ENCODE peak calls at places on chromosomes 1 and 21, in five cellular contexts. K is GM13976, N is colonic mucosa, X is NCI-H187, O is HT-29. G is an unnamed sample.
A peak's percentile ranks its signal among the peaks of the same experiment; 100 is the strongest.

GRCh38 chr1:86940599-86940998 is 26.2 kb downstream of the HS2ST1 start:
- DNase-seq in K (no peak), N (no peak), X (no peak), O (no peak), G (no peak)

GRCh38 chr1:176285996-176286395 is 78.9 kb upstream of the COP1 start:
- DNase-seq in K (no peak), N (no peak), X (no peak), O (no peak), G (no peak)

GRCh38 chr1:54246097-54246721 is 46.2 kb downstream of the MRPL37 start:
- DNase-seq in K (no peak), N (no peak), X (no peak), O (no peak), G (no peak)

GRCh38 chr1:15189692-15190321 is 36.3 kb downstream of the TMEM51 start:
- DNase-seq in K (no peak), N (peak; percentile 66), X (no peak), O (peak; percentile 56), G (peak; percentile 49)

GRCh38 chr1:43008425-43009108 is 49.9 kb upstream of the SLC2A1 start:
- DNase-seq in K (no peak), N (no peak), X (no peak), O (peak; percentile 83), G (peak; percentile 78)

GRCh38 chr1:222061711-222062359 is 319.9 kb upstream of the DUSP10 start:
- DNase-seq in K (no peak), N (no peak), X (no peak), O (no peak), G (no peak)

GRCh38 chr1:196651637-196652215 is at the start of gene CFH:
- DNase-seq in K (no peak), N (no peak), X (no peak), O (peak; percentile 69), G (no peak)

GRCh38 chr1:116498789-116499628 is 71.8 kb downstream of the CD58 start:
- DNase-seq in K (peak; percentile 71), N (peak; percentile 84), X (peak; percentile 56), O (peak; percentile 76), G (peak; percentile 68)

GRCh38 chr1:47984175-47984789 is 12.9 kb downstream of the TRABD2B start:
- DNase-seq in K (no peak), N (no peak), X (no peak), O (no peak), G (no peak)

GRCh38 chr1:9690440-9691107 is 39.0 kb downstream of the PIK3CD start:
- DNase-seq in K (no peak), N (no peak), X (no peak), O (no peak), G (no peak)

GRCh38 chr1:208781391-208782035 is 537.3 kb upstream of the PLXNA2 start:
- DNase-seq in K (no peak), N (no peak), X (peak; percentile 73), O (no peak), G (no peak)

GRCh38 chr1:11606775-11607174 is 47.5 kb downstream of the FBXO2 start:
- DNase-seq in K (no peak), N (no peak), X (no peak), O (no peak), G (no peak)

GRCh38 chr1:189036628-189037027 is 1441.0 kb downstream of the BRINP3 start:
- DNase-seq in K (no peak), N (no peak), X (no peak), O (no peak), G (no peak)

GRCh38 chr1:72051538-72051937 is 230.8 kb downstream of the NEGR1 start:
- DNase-seq in K (no peak), N (no peak), X (no peak), O (no peak), G (no peak)

GRCh38 chr1:85862456-85862855 is 154.2 kb upstream of the ZNHIT6 start:
- DNase-seq in K (no peak), N (no peak), X (no peak), O (peak; percentile 41), G (no peak)

GRCh38 chr1:158227904-158228623 is 26.2 kb upstream of the CD1A start:
- DNase-seq in K (no peak), N (no peak), X (no peak), O (no peak), G (no peak)

GRCh38 chr21:18114735-18115134 is 129.9 kb upstream of the CHODL start:
- DNase-seq in K (no peak), N (no peak), X (no peak), O (no peak), G (no peak)

GRCh38 chr1:148353461-148354283 is 129.4 kb downstream of the PPIAL4G start:
- DNase-seq in K (peak; percentile 43), N (no peak), X (no peak), O (peak; percentile 32), G (no peak)

GRCh38 chr21:46051379-46051770 is 46.5 kb upstream of the COL6A2 start:
- DNase-seq in K (no peak), N (no peak), X (no peak), O (no peak), G (no peak)

GRCh38 chr21:39006653-39007417 is 176.4 kb downstream of the PSMG1 start:
- DNase-seq in K (no peak), N (peak; percentile 83), X (no peak), O (peak; percentile 65), G (no peak)

GRCh38 chr1:184457500-184457899 is 70.7 kb downstream of the C1orf21 start:
- DNase-seq in K (no peak), N (no peak), X (no peak), O (no peak), G (no peak)

GRCh38 chr1:219567341-219567947 is 45.5 kb downstream of the ZC3H11B start:
- DNase-seq in K (peak; percentile 37), N (no peak), X (no peak), O (peak; percentile 67), G (peak; percentile 42)

GRCh38 chr1:42930178-42931107 is 28.2 kb downstream of the SLC2A1 start:
- DNase-seq in K (peak; percentile 8), N (peak; percentile 21), X (no peak), O (no peak), G (no peak)

GRCh38 chr1:95222629-95223028 is 11.4 kb upstream of the RWDD3 start:
- DNase-seq in K (no peak), N (no peak), X (no peak), O (no peak), G (no peak)

GRCh38 chr1:226482975-226483660 is 65.4 kb upstream of the STUM start:
- DNase-seq in K (no peak), N (no peak), X (no peak), O (no peak), G (no peak)

GRCh38 chr21:29704719-29705118 is 235.1 kb downstream of the GRIK1 start:
- DNase-seq in K (no peak), N (no peak), X (no peak), O (no peak), G (no peak)

GRCh38 chr1:54253480-54253879 is 53.5 kb downstream of the MRPL37 start:
- DNase-seq in K (no peak), N (no peak), X (no peak), O (no peak), G (no peak)

GRCh38 chr1:27496604-27497155 is 6.7 kb upstream of the WASF2 start:
- DNase-seq in K (no peak), N (no peak), X (no peak), O (no peak), G (no peak)

GRCh38 chr1:207763091-207763490 is 11.2 kb downstream of the CD46 start:
- DNase-seq in K (no peak), N (no peak), X (no peak), O (no peak), G (no peak)

GRCh38 chr1:51044834-51045233 is 57.2 kb upstream of the C1orf185 start:
- DNase-seq in K (peak; percentile 31), N (no peak), X (no peak), O (peak; percentile 37), G (peak; percentile 9)

GRCh38 chr1:58699011-58699762 is 675 bp downstream of the MYSM1 start:
- DNase-seq in K (no peak), N (peak; percentile 27), X (no peak), O (no peak), G (no peak)

GRCh38 chr1:43834280-43835140 is 99.1 kb upstream of the ARTN start:
- DNase-seq in K (no peak), N (no peak), X (no peak), O (no peak), G (peak; percentile 22)

GRCh38 chr1:183920651-183921050 is 115.7 kb downstream of the RGL1 start:
- DNase-seq in K (no peak), N (no peak), X (no peak), O (no peak), G (no peak)

GRCh38 chr1:193707271-193708015 is 521.0 kb upstream of the B3GALT2 start:
- DNase-seq in K (no peak), N (no peak), X (no peak), O (no peak), G (no peak)

GRCh38 chr1:108811611-108812010 is 45.3 kb downstream of the AKNAD1 start:
- DNase-seq in K (no peak), N (no peak), X (no peak), O (no peak), G (no peak)

GRCh38 chr1:185050823-185051451 is 5.6 kb downstream of the RNF2 start:
- DNase-seq in K (no peak), N (no peak), X (no peak), O (peak; percentile 22), G (no peak)

G was measured in LoVo.